ENCODE peak calls at places on chromosomes 2 and 18, in five cellular contexts. A is kidney epithelial cell, D is GM10248, E is mucosa of descending colon, M is bronchial epithelial cell. J is an unnamed sample.

GRCh38 chr2:225274751-225275150 is 124.8 kb upstream of the NYAP2 start:
- DNase-seq in A (no peak), D (no peak), E (no peak), M (peak; percentile 78), J (no peak)

GRCh38 chr18:63887424-63887823 is at the start of gene SERPINB2:
- DNase-seq in A (no peak), D (no peak), E (no peak), M (peak; percentile 97), J (no peak)

GRCh38 chr2:165113414-165113813 is 90.4 kb downstream of the SCN3A start:
- DNase-seq in A (no peak), D (no peak), E (no peak), M (no peak), J (no peak)

GRCh38 chr18:55478301-55478660 is 109.7 kb downstream of the TCF4 start:
- DNase-seq in A (no peak), D (no peak), E (no peak), M (no peak), J (no peak)

GRCh38 chr2:202608142-202608852 is 26.5 kb upstream of the FAM117B start:
- DNase-seq in A (no peak), D (no peak), E (no peak), M (no peak), J (no peak)

GRCh38 chr2:95043300-95043786 is 17.8 kb downstream of the MAL start:
- DNase-seq in A (no peak), D (no peak), E (peak; percentile 55), M (peak; percentile 39), J (peak; percentile 19)

GRCh38 chr2:102294802-102295489 is 16.4 kb upstream of the IL1RL1 start:
- DNase-seq in A (no peak), D (no peak), E (no peak), M (peak; percentile 91), J (no peak)

GRCh38 chr2:153477641-153478288 is 797 bp downstream of the RPRM start:
- DNase-seq in A (no peak), D (peak; percentile 17), E (no peak), M (no peak), J (no peak)

GRCh38 chr2:181264016-181264415 is 193.2 kb upstream of the ITGA4 start:
- DNase-seq in A (no peak), D (no peak), E (no peak), M (no peak), J (no peak)

GRCh38 chr2:31233216-31233615 is 736 bp upstream of the EHD3 start:
- DNase-seq in A (no peak), D (no peak), E (no peak), M (peak; percentile 41), J (no peak)

GRCh38 chr2:121104721-121105141 is 180.3 kb downstream of the TFCP2L1 start:
- DNase-seq in A (no peak), D (no peak), E (no peak), M (no peak), J (no peak)

GRCh38 chr2:173059941-173060575 is 15.6 kb upstream of the MAP3K20 start:
- DNase-seq in A (no peak), D (no peak), E (no peak), M (peak; percentile 47), J (no peak)

GRCh38 chr2:222290371-222290690 is 8.5 kb downstream of the PAX3 start:
- DNase-seq in A (no peak), D (no peak), E (no peak), M (no peak), J (no peak)

GRCh38 chr18:39058386-39059000 is 1492.9 kb upstream of the CELF4 start:
- DNase-seq in A (no peak), D (no peak), E (no peak), M (no peak), J (no peak)

GRCh38 chr2:40625849-40626248 is 174.0 kb upstream of the SLC8A1 start:
- DNase-seq in A (peak; percentile 68), D (no peak), E (no peak), M (peak; percentile 90), J (no peak)

GRCh38 chr2:30955516-30956132 is 148.4 kb upstream of the CAPN13 start:
- DNase-seq in A (no peak), D (no peak), E (no peak), M (no peak), J (no peak)

GRCh38 chr2:176088048-176088936 is 4.2 kb upstream of the HOXD13 start:
- DNase-seq in A (no peak), D (peak; percentile 54), E (peak; percentile 75), M (no peak), J (no peak)

GRCh38 chr2:190982263-190983034 is 31.5 kb downstream of the STAT1 start:
- DNase-seq in A (no peak), D (no peak), E (no peak), M (no peak), J (no peak)
- TF ChIP-seq CTCF in A (no peak), D (no peak), E (no peak), M (no peak), J (no peak)

GRCh38 chr18:7567487-7568425 is 640 bp downstream of the PTPRM start:
- DNase-seq in A (no peak), D (peak; percentile 19), E (peak; percentile 53), M (peak; percentile 32), J (no peak)

GRCh38 chr18:7566244-7566586 is 901 bp upstream of the PTPRM start:
- DNase-seq in A (no peak), D (no peak), E (no peak), M (no peak), J (no peak)

GRCh38 chr18:7566587-7567486 is at the start of gene PTPRM:
- DNase-seq in A (peak; percentile 12), D (peak; percentile 77), E (peak; percentile 80), M (peak; percentile 52), J (no peak)

GRCh38 chr18:7565677-7566076 is 1.4 kb upstream of the PTPRM start:
- DNase-seq in A (no peak), D (no peak), E (no peak), M (no peak), J (no peak)

GRCh38 chr18:7568426-7568825 is 1.3 kb downstream of the PTPRM start:
- DNase-seq in A (no peak), D (no peak), E (peak; percentile 44), M (no peak), J (no peak)
- TF ChIP-seq CTCF in A (peak; percentile 35), D (no peak), E (no peak), M (peak; percentile 24), J (peak; percentile 43)

DNA sequence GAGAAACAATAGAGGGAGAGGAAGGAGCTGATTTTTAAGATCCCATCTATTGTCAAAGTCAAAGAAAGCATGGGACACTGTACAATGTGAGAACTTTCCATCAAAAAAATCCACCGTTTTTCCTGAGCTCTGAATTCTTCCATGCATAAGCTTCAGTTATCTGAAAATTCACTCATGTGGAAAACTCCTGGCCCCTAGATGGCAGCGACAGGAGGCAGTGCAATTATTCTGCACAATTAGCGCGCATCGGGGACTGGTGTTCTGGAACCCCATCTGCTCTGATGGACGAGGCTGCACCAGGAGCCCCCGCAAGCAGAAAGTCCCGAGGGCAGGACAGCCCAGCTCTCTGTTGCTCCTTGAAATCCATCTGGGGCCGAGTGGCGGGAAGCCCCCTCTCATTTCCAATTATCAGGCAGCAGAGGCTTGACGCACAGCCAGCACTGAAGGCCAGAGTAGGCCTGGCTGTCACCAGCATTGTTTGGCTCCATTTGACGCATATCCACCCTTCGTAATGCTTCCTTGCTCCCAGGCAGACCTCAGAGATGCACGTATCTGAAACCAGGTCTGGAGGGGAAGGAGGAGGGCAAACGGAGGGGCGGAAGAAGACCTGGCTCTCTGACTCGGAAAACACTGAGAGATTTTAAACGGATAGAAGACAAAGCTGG is 70.0 kb downstream of the TNS1 start:
- DNase-seq in A (no peak), D (no peak), E (peak; percentile 15), M (no peak), J (no peak)
- TF ChIP-seq CTCF in A (no peak), D (no peak), E (no peak), M (no peak), J (no peak)

GRCh38 chr2:231133365-231134114 is 8.7 kb upstream of the HTR2B start:
- DNase-seq in A (no peak), D (no peak), E (no peak), M (peak; percentile 23), J (no peak)
- TF ChIP-seq CTCF in A (no peak), D (no peak), E (no peak), M (no peak), J (no peak)

GRCh38 chr2:213524164-213524563 is 239.9 kb downstream of the SPAG16 start:
- DNase-seq in A (no peak), D (no peak), E (no peak), M (no peak), J (no peak)
- TF ChIP-seq CTCF in A (no peak), D (no peak), E (no peak), M (no peak), J (no peak)

GRCh38 chr2:106849253-106849652 is 36.7 kb downstream of the ST6GAL2 start:
- DNase-seq in A (no peak), D (no peak), E (no peak), M (no peak), J (no peak)

GRCh38 chr2:106851475-106851874 is 34.5 kb downstream of the ST6GAL2 start:
- DNase-seq in A (no peak), D (no peak), E (no peak), M (no peak), J (no peak)

GRCh38 chr2:106852103-106852502 is 33.9 kb downstream of the ST6GAL2 start:
- DNase-seq in A (no peak), D (no peak), E (no peak), M (no peak), J (no peak)

GRCh38 chr2:106847366-106847765 is 38.6 kb downstream of the ST6GAL2 start:
- DNase-seq in A (no peak), D (no peak), E (no peak), M (no peak), J (no peak)

DNA sequence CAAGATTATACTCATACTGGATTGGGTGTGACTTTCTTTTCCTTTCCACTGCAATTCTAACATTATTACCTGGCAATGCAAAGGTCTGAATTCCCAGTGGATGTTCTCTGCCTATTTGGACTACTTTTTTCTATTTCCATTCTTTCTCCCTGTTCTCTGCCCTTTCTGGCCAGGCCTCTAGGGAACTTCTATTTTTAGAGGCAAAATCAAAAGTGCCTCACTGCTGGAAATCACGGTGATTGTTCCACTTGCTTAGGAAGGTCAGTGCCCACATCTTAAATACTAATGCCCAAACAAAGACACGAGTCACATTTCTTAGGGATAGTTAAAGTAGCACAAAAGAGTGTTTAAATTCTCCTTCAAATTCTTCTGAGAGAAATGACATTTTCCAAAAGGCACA is 34.9 kb downstream of the ST6GAL2 start:
- DNase-seq in A (no peak), D (no peak), E (no peak), M (no peak), J (no peak)
- TF ChIP-seq CTCF in A (no peak), D (no peak), E (no peak), M (no peak), J (no peak)

DNA sequence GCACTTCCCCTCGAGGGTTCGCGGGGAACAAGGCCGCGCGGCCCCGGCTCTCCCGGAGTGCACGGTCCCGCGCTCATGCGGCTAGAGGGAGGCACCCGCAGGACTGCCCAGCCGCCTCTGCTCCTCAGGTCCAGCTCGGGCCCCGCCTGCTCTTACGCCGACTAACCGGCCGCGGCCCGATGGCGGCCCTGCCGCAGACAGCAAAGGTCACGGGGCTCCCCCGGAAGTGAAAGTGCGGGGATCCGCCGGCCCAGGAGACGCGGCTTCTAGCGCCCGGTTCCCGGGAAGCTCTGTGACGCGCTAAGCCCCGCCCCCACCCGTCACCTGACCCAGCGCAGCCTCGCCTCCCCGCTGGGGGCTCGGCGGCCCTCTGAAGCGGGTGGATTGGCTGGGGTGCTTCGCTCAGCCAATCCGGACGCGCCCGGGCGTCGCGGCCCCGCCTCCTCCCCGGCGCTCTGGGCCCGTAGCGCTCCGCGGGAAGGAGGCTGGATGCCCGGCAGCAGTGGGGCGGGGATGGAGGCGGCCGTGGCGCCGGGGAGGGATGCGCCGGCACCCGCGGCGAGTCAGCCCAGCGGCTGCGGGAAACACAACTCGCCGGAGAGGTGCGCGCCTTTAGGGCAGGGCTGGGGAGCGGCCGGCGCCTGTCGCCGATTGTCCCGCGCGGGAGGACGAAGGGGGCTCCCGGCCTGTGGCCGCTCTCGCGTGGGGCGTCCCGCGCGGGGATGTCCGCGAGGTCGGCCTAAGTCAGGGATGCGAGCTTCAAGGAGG is at the start of gene SCLY:
- DNase-seq in A (peak; percentile 78), D (peak; percentile 99), E (peak; percentile 98), M (peak; percentile 90), J (peak; percentile 82)
- TF ChIP-seq CTCF in A (no peak), D (no peak), E (no peak), M (no peak), J (no peak)

J was measured in BJ.